ENCODE peak calls at places on chromosomes 1 and 21, in ten cellular contexts. B, E, Q, F, V, O, K, W, R and Z are unnamed samples.

GRCh38 chr21:46424621-46425020 is 34.1 kb upstream of the DIP2A start:
- DNase-seq in B (no peak), E (no peak), Q (no peak), F (no peak), V (no peak), O (no peak), K (no peak), W (no peak), R (no peak), Z (no peak)

GRCh38 chr1:231460614-231461013 is 38.5 kb upstream of the EGLN1 start:
- DNase-seq in B (no peak), E (no peak), Q (no peak), F (no peak), V (no peak), O (peak), K (no peak), W (no peak), R (no peak), Z (no peak)

GRCh38 chr1:41045740-41046139 is 24.2 kb upstream of the SLFNL1 start:
- DNase-seq in B (no peak), E (peak), Q (peak), F (no peak), V (no peak), O (peak), K (peak), W (peak), R (peak), Z (peak)

GRCh38 chr21:46124083-46124925 is 26.4 kb downstream of the COL6A2 start:
- DNase-seq in B (no peak), E (no peak), Q (peak), F (no peak), V (peak), O (no peak), K (peak), W (peak), R (no peak), Z (no peak)

GRCh38 chr1:229208481-229208880 is 62.4 kb upstream of the RAB4A start:
- DNase-seq in B (no peak), E (peak), Q (no peak), F (no peak), V (no peak), O (no peak), K (no peak), W (no peak), R (no peak), Z (no peak)

GRCh38 chr1:109249654-109250401 is 489 bp downstream of the CELSR2 start:
- DNase-seq in B (no peak), E (no peak), Q (peak), F (no peak), V (peak), O (no peak), K (peak), W (no peak), R (no peak), Z (no peak)

GRCh38 chr1:111621050-111621449 is 1.5 kb downstream of the RAP1A start:
- DNase-seq in B (no peak), E (peak), Q (no peak), F (no peak), V (no peak), O (peak), K (no peak), W (no peak), R (no peak), Z (no peak)

GRCh38 chr1:51840743-51841461 is 37.6 kb downstream of the NRDC start:
- DNase-seq in B (no peak), E (no peak), Q (no peak), F (no peak), V (no peak), O (no peak), K (no peak), W (no peak), R (no peak), Z (no peak)

GRCh38 chr1:22122273-22123070 is 20.4 kb downstream of the WNT4 start:
- DNase-seq in B (no peak), E (no peak), Q (no peak), F (no peak), V (no peak), O (no peak), K (no peak), W (peak), R (no peak), Z (no peak)

GRCh38 chr21:22691643-22692042 is 1693.4 kb downstream of the NCAM2 start:
- DNase-seq in B (no peak), E (no peak), Q (no peak), F (no peak), V (no peak), O (no peak), K (no peak), W (no peak), R (no peak), Z (no peak)

GRCh38 chr1:85934531-85934930 is 222.0 kb downstream of the COL24A1 start:
- DNase-seq in B (no peak), E (no peak), Q (no peak), F (no peak), V (no peak), O (no peak), K (no peak), W (no peak), R (no peak), Z (no peak)

GRCh38 chr1:38788937-38789336 is 70.6 kb downstream of the RRAGC start:
- DNase-seq in B (no peak), E (no peak), Q (no peak), F (no peak), V (no peak), O (no peak), K (no peak), W (no peak), R (no peak), Z (no peak)

GRCh38 chr1:50422946-50423669 is at the start of gene DMRTA2:
- DNase-seq in B (peak), E (no peak), Q (no peak), F (no peak), V (no peak), O (peak), K (no peak), W (no peak), R (no peak), Z (no peak)

GRCh38 chr1:98048234-98048633 is 127.4 kb upstream of the DPYD start:
- DNase-seq in B (peak), E (peak), Q (peak), F (no peak), V (no peak), O (peak), K (peak), W (peak), R (peak), Z (peak)

GRCh38 chr21:18803624-18804023 is 400.0 kb upstream of the TMPRSS15 start:
- DNase-seq in B (no peak), E (no peak), Q (no peak), F (no peak), V (no peak), O (no peak), K (no peak), W (no peak), R (no peak), Z (no peak)

DNA sequence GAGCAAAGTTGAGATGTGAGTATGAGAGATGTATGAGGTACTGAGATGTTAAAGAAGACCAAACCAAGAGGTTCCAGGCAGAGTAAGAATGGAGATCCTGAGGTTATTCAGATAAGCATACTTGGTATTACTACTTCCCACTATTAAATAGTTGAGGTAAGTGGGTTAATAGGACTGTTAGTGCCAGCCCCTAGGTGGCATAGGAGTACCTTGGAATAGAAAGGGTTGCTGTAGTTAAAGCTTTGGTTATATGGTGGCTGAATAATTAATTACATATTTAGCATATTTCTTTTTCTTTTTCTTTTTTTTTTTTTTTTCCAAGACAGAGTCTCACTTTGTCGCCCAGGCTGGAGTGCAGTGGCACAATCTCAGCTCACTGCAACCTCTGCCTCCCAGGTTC is 397.9 kb upstream of the TMPRSS15 start:
- DNase-seq in B (peak), E (no peak), Q (no peak), F (no peak), V (no peak), O (peak), K (no peak), W (no peak), R (no peak), Z (no peak)
- TF ChIP-seq CTCF in B (no peak), E (no peak), Q (no peak), F (no peak), V (no peak), O (no peak), K (no peak), W (peak), R (no peak), Z (no peak)

DNA sequence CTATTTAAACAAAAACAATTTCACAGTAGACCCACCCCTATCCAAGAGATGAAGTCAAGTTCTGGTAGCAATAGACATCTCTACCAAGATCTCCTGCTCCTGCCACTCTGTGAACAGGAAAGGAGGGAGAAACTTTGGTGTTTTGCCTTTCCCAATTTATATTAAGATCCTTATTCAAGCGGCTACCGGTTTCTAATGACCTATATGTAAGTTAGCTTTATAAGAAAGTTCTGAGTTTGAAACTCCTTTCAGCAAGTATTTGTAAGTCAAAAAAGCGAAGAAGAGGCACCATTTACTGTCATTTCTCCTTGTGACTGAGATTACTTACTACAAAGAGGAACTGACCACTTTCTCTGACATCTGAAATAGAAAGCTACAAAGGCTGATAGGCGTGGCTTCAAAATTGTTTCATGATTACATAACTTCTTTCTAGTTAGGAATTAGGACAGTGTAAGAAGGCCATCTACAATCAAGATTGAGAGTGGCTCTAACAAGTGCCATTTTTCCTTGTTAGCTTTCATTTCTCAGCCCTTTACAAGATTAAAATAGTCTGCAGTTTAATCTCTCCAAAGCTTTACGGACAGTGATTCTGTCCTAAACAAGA is at the start of gene MNDA:
- DNase-seq in B (no peak), E (no peak), Q (no peak), F (no peak), V (no peak), O (no peak), K (no peak), W (no peak), R (no peak), Z (no peak)
- H3K4me3 ChIP-seq in B (no peak), E (no peak), Q (no peak), F (no peak), V (peak), O (no peak), K (no peak), W (no peak), R (no peak), Z (no peak)

GRCh38 chr1:153962088-153963029 is 978 bp downstream of the SLC39A1 start:
- DNase-seq in B (peak), E (peak), Q (peak), F (no peak), V (no peak), O (peak), K (peak), W (no peak), R (peak), Z (peak)
- TF ChIP-seq CTCF in B (no peak), E (no peak), Q (no peak), F (peak), V (no peak), O (no peak), K (no peak), W (no peak), R (no peak), Z (no peak)

DNA sequence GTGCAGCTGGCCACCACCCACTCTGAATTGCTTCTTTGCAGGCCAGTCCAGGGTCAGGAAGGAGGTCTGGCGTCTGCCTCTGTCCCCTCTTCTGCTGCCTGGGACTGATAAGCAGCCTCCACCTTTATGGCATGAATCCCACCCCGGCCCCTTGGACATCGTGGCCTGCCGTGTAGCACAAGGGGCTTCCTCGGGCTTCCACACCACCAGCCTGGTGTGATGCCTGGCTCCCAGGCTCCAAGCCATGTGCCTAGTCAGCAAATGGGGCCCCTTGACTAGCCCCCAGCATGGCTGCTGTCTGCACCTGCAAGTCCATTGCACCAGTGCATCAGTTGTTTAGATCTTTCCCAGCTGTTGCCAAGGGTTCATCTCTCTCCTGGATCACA is 9.9 kb upstream of the ARF1 start:
- DNase-seq in B (no peak), E (no peak), Q (no peak), F (no peak), V (peak), O (no peak), K (peak), W (no peak), R (no peak), Z (no peak)
- H3K4me3 ChIP-seq in B (no peak), E (no peak), Q (no peak), F (no peak), V (no peak), O (no peak), K (no peak), W (no peak), R (no peak), Z (no peak)

GRCh38 chr1:163076981-163077761 is 8.0 kb downstream of the RGS4 start:
- DNase-seq in B (no peak), E (no peak), Q (no peak), F (no peak), V (no peak), O (peak), K (no peak), W (no peak), R (no peak), Z (no peak)

GRCh38 chr1:163074716-163075284 is 5.6 kb downstream of the RGS4 start:
- DNase-seq in B (no peak), E (no peak), Q (no peak), F (no peak), V (no peak), O (no peak), K (no peak), W (no peak), R (no peak), Z (no peak)

GRCh38 chr1:163074004-163074403 is 4.8 kb downstream of the RGS4 start:
- DNase-seq in B (no peak), E (no peak), Q (no peak), F (no peak), V (no peak), O (no peak), K (no peak), W (no peak), R (no peak), Z (no peak)

GRCh38 chr1:163076446-163076845 is 7.3 kb downstream of the RGS4 start:
- DNase-seq in B (no peak), E (peak), Q (no peak), F (no peak), V (no peak), O (no peak), K (no peak), W (no peak), R (no peak), Z (no peak)

GRCh38 chr1:163076044-163076443 is 6.9 kb downstream of the RGS4 start:
- DNase-seq in B (no peak), E (no peak), Q (no peak), F (no peak), V (no peak), O (no peak), K (no peak), W (no peak), R (no peak), Z (no peak)
- TF ChIP-seq CTCF in B (no peak), E (no peak), Q (no peak), F (no peak), V (no peak), O (no peak), K (no peak), W (no peak), R (no peak), Z (no peak)

DNA sequence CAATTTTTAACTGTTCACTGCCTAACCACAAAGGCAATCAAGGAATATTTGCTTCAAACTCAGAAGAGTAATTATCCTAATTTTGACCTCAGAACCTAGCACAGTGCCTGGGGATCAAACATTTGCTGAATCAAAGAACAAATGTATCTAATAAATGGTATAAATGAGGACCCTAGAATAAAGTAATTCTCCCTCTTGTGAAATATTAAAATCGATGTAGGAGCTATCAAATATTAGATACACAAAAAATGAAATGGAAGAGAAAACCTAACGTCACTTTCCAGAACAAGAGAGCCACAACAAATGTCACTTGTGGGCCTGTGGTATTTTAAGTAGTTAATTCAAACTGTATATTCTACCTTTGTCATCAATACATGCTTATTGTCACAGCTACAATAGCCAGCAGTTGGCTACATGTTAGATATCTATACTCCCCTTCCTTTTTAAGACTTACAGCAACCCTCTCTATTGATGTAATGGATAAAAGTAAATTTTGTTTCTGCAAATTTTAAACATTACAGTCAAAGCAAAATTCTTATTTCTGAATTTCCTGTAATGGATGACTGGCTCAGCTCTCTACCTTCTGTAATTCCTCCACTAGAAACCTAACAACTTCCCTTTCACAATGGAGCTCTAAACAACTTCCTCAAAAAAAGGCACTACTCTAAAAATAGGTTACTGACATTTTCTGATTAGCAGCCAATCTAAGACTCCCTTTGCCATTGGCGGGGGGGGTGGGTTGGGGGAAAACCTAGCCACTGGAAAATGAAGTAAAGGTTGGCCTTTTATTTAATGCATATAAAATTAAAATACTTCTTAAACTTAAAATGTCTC is 37.6 kb downstream of the PUM1 start:
- DNase-seq in B (no peak), E (peak), Q (no peak), F (no peak), V (no peak), O (no peak), K (no peak), W (no peak), R (no peak), Z (no peak)
- H3K4me3 ChIP-seq in B (no peak), E (no peak), Q (no peak), F (no peak), V (no peak), O (no peak), K (no peak), W (no peak), R (no peak), Z (no peak)

GRCh38 chr1:54842206-54842915 is 41.2 kb upstream of the TTC22 start:
- DNase-seq in B (no peak), E (no peak), Q (no peak), F (no peak), V (peak), O (no peak), K (no peak), W (peak), R (no peak), Z (no peak)
- TF ChIP-seq CTCF in B (no peak), E (no peak), Q (no peak), F (no peak), V (no peak), O (no peak), K (no peak), W (no peak), R (no peak), Z (no peak)

GRCh38 chr1:151165281-151165737 is 393 bp downstream of the LYSMD1 start:
- DNase-seq in B (peak), E (peak), Q (peak), F (no peak), V (no peak), O (peak), K (peak), W (no peak), R (peak), Z (peak)
- H3K4me3 ChIP-seq in B (peak), E (peak), Q (peak), F (peak), V (peak), O (peak), K (peak), W (peak), R (peak), Z (peak)